ENCODE peak calls at places on chromosomes 2 and 18, in six cellular contexts. H, C, W, V, N and U are unnamed samples.

GRCh38 chr18:58067611-58068010 is 23.6 kb downstream of the NEDD4L start:
- DNase-seq in H (no peak), C (no peak), W (no peak), V (no peak), N (no peak), U (no peak)

GRCh38 chr2:119366161-119366648 is 429 bp downstream of the C2orf76 start:
- DNase-seq in H (no peak), C (no peak), W (peak), V (no peak), N (peak), U (no peak)

GRCh38 chr2:211035548-211036185 is 479.3 kb downstream of the CPS1 start:
- DNase-seq in H (no peak), C (peak), W (peak), V (no peak), N (no peak), U (no peak)

GRCh38 chr18:54479365-54479764 is 111.7 kb upstream of the DYNAP start:
- DNase-seq in H (no peak), C (no peak), W (no peak), V (no peak), N (no peak), U (no peak)

GRCh38 chr2:159073256-159073655 is 104.8 kb downstream of the TANC1 start:
- DNase-seq in H (no peak), C (no peak), W (no peak), V (no peak), N (no peak), U (no peak)

GRCh38 chr2:7846607-7847006 is 835.2 kb upstream of the ID2 start:
- DNase-seq in H (no peak), C (no peak), W (no peak), V (no peak), N (no peak), U (no peak)

GRCh38 chr2:173652731-173653426 is 298.2 kb downstream of the CDCA7 start:
- DNase-seq in H (no peak), C (no peak), W (no peak), V (no peak), N (no peak), U (no peak)

GRCh38 chr2:183164111-183165015 is 40.1 kb downstream of the NUP35 start:
- DNase-seq in H (no peak), C (no peak), W (no peak), V (no peak), N (no peak), U (no peak)

GRCh38 chr2:230457073-230457768 is 41.2 kb downstream of the SP100 start:
- DNase-seq in H (no peak), C (no peak), W (no peak), V (no peak), N (no peak), U (no peak)

GRCh38 chr2:39913648-39914456 is 134.8 kb upstream of the THUMPD2 start:
- DNase-seq in H (no peak), C (peak), W (no peak), V (no peak), N (peak), U (peak)

GRCh38 chr2:202067589-202067988 is 5.5 kb upstream of the KIAA2012 start:
- DNase-seq in H (no peak), C (no peak), W (no peak), V (no peak), N (no peak), U (no peak)

GRCh38 chr18:80253236-80253635 is 5.9 kb upstream of the PARD6G start:
- DNase-seq in H (no peak), C (no peak), W (no peak), V (no peak), N (no peak), U (no peak)

GRCh38 chr2:121197369-121198091 is 87.5 kb downstream of the TFCP2L1 start:
- DNase-seq in H (peak), C (no peak), W (peak), V (no peak), N (peak), U (peak)

GRCh38 chr2:241191101-241191500 is 2.6 kb downstream of the ANO7 start:
- DNase-seq in H (no peak), C (no peak), W (peak), V (no peak), N (no peak), U (no peak)

GRCh38 chr18:3449702-3450357 is at the start of gene TGIF1:
- DNase-seq in H (peak), C (no peak), W (peak), V (peak), N (peak), U (no peak)

GRCh38 chr2:11375025-11375688 is 30.7 kb upstream of the ROCK2 start:
- DNase-seq in H (no peak), C (peak), W (no peak), V (no peak), N (peak), U (no peak)

GRCh38 chr2:30664761-30665358 is 142.4 kb downstream of the CAPN13 start:
- DNase-seq in H (no peak), C (no peak), W (no peak), V (no peak), N (no peak), U (no peak)

GRCh38 chr2:155825876-155826275 is 506.6 kb downstream of the NR4A2 start:
- DNase-seq in H (no peak), C (no peak), W (peak), V (no peak), N (no peak), U (no peak)

GRCh38 chr2:201070966-201071304 is 536 bp downstream of the HYCC2 start:
- DNase-seq in H (no peak), C (no peak), W (peak), V (no peak), N (peak), U (peak)

GRCh38 chr2:23591111-23591510 is 206.1 kb downstream of the KLHL29 start:
- DNase-seq in H (no peak), C (no peak), W (no peak), V (no peak), N (no peak), U (no peak)

GRCh38 chr2:158094487-158095092 is 7.1 kb upstream of the UPP2 start:
- DNase-seq in H (no peak), C (no peak), W (peak), V (no peak), N (no peak), U (no peak)

GRCh38 chr2:42327125-42327524 is 33.9 kb downstream of the COX7A2L start:
- DNase-seq in H (no peak), C (no peak), W (no peak), V (no peak), N (no peak), U (no peak)